ENCODE peak calls at places on chromosomes 4 and X, in four cellular contexts. W, H, X and F are unnamed samples.

GRCh38 chrX:27186671-27187070 is 276.5 kb downstream of the PPP4R3C start:
- DNase-seq in W (peak), H (no peak), X (peak), F (peak)

GRCh38 chr4:48949086-48949485 is 37.0 kb upstream of the CWH43 start:
- DNase-seq in W (no peak), H (no peak), X (no peak), F (no peak)

GRCh38 chr4:123555500-123556273 is 159.1 kb downstream of the SPRY1 start:
- DNase-seq in W (peak), H (no peak), X (peak), F (no peak)

GRCh38 chr4:3250438-3250955 is 1.5 kb downstream of the MSANTD1 start:
- DNase-seq in W (peak), H (no peak), X (no peak), F (peak)

GRCh38 chr4:122577808-122578781 is 42.8 kb downstream of the IL21 start:
- DNase-seq in W (peak), H (peak), X (peak), F (no peak)

GRCh38 chrX:47613082-47613481 is 6.6 kb downstream of the SYN1 start:
- DNase-seq in W (no peak), H (no peak), X (no peak), F (no peak)

GRCh38 chrX:97860206-97860605 is 976.5 kb downstream of the RPA4 start:
- DNase-seq in W (no peak), H (no peak), X (peak), F (no peak)

GRCh38 chr4:121330180-121330665 is 50.6 kb downstream of the QRFPR start:
- DNase-seq in W (no peak), H (no peak), X (no peak), F (no peak)

GRCh38 chrX:107845625-107846024 is 20.0 kb downstream of the MID2 start:
- DNase-seq in W (peak), H (no peak), X (no peak), F (no peak)

GRCh38 chrX:71282514-71283408 is 674 bp upstream of the NONO start:
- DNase-seq in W (peak), H (peak), X (peak), F (no peak)

GRCh38 chr4:41164405-41164804 is 49.9 kb downstream of the APBB2 start:
- DNase-seq in W (no peak), H (no peak), X (no peak), F (no peak)

GRCh38 chrX:17654116-17654515 is 83.2 kb upstream of the SCML1 start:
- DNase-seq in W (no peak), H (no peak), X (no peak), F (no peak)

GRCh38 chr4:1651609-1652008 is 32.5 kb downstream of the FAM53A start:
- DNase-seq in W (no peak), H (no peak), X (no peak), F (no peak)

GRCh38 chr4:133624744-133625143 is 475.6 kb downstream of the PCDH10 start:
- DNase-seq in W (peak), H (no peak), X (no peak), F (peak)

GRCh38 chrX:81291996-81292395 is 90.1 kb downstream of the SH3BGRL start:
- DNase-seq in W (no peak), H (no peak), X (no peak), F (no peak)

GRCh38 chrX:109270580-109271484 is 211.1 kb downstream of the GUCY2F start:
- DNase-seq in W (no peak), H (no peak), X (no peak), F (no peak)

GRCh38 chrX:151153086-151153485 is 23.3 kb upstream of the GPR50 start:
- DNase-seq in W (peak), H (peak), X (peak), F (peak)

GRCh38 chrX:37816766-37817165 is 30.6 kb downstream of the DYNLT3 start:
- DNase-seq in W (no peak), H (no peak), X (no peak), F (no peak)

GRCh38 chr4:24657768-24658617 is 73.6 kb upstream of the DHX15 start:
- DNase-seq in W (peak), H (no peak), X (peak), F (no peak)

GRCh38 chr4:67393699-67394281 is 151.5 kb downstream of the CENPC start:
- DNase-seq in W (peak), H (no peak), X (peak), F (no peak)

GRCh38 chr4:168667936-168668335 is 171.1 kb downstream of the PALLD start:
- DNase-seq in W (no peak), H (no peak), X (no peak), F (no peak)

GRCh38 chrX:9163153-9163790 is 129.3 kb upstream of the FAM9B start:
- DNase-seq in W (no peak), H (no peak), X (peak), F (no peak)

GRCh38 chr4:108700358-108700757 is 50.0 kb downstream of the OSTC start:
- DNase-seq in W (no peak), H (no peak), X (peak), F (no peak)

DNA sequence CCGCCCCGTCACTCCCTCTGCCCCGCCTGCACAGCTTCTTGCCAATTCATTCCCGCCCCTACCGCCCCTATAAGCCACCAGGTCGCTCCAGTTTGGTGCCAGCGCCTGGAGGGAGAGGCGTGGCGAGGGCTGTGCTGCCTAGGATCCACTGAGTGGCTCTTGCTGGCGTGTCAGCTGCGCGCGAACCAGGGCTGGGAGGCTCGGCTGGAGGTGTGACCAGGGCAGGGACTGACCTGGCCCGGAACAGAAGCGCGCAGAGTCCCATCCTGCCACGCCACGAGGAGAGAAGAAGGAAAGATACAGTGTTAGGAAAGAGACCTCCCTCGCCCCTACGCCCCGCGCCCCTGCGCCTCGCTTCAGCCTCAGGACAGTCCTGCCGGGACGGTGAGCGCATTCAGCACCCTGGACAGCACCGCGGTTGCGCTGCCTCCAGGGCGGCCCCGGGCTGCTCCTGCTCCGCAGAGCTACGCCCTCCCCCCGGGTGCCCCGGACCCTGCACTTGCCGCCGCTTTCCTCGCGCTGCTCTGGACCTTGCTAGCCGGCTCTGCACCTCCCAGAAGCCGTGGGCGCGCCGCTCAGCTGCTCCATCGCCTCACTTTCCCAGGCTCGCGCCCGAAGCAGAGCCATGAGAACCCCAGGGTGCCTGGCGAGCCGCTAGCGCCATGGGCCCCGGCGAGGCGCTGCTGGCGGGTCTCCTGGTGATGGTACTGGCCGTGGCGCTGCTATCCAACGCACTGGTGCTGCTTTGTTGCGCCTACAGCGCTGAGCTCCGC is at the start of gene GPR78:
- DNase-seq in W (peak), H (peak), X (peak), F (peak)
- H2BK120ac ChIP-seq in W (no peak), H (peak), X (no peak), F (no peak)

GRCh38 chr4:139921551-139922184 is 232.3 kb downstream of the MAML3 start:
- DNase-seq in W (no peak), H (no peak), X (no peak), F (no peak)
- H4K5ac ChIP-seq in W (no peak), H (no peak), X (no peak), F (no peak)

GRCh38 chr4:26238782-26239647 is 81.8 kb upstream of the RBPJ start:
- DNase-seq in W (peak), H (no peak), X (peak), F (no peak)
- H2BK5ac ChIP-seq in W (no peak), H (peak), X (peak), F (no peak)

DNA sequence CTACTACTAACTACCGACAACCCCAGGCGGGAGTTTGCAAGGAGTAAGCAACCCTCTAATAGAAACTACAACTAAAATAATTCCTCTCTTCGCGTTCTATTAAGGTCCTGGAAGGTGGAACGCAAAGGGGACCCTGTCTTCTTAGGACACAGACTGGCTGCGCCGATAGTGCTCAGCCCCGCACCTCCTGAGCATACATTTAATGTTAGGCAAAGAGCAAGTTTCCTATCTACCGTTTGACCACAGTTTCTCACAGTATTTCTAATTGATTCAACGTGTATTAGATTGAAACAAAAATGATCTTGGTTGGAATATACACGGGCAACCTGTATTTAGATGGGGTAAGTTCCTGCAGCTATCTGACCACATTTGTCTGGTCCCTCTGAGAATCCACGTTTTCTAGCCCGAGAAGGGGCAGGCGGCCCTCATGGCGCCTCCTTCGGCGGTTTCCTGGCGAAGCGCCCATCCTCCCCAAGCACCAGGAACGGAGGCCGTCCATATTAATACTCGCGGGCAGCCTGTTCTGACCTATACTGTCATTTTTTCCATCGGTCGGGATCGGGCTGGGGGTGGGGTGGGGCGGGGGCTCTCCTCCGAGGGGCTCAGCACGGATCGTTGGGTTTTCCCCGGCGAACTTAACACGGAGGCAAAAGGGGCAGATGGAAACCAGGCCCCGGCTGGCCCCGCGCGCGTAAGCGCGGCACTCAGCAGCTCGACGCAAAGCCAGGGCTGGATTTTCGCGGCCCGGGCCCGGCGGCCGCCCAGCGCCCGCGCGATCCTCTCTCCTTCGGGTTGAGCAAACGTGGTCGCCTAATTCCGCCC is 77.0 kb upstream of the BCOR start:
- DNase-seq in W (peak), H (peak), X (no peak), F (peak)
- H2BK120ac ChIP-seq in W (no peak), H (no peak), X (no peak), F (no peak)

DNA sequence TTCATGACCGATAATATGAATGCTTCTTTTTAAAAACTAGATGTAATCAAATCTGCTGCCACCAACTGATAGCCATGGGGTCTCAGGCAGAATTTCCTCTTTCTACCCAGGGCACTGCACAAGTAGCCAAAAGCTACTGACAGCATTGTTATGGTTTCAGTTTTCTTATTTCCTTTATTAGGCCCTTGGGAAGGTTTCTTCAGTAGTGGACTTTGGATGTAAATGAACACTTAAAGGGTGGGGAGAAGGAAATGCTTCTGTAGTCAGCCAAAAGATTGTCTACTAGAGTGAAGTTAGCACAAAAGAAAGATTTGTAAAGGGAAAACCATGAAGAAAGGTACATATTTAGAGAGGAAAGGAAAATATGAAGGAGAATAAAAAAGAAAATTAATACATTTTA is 686.1 kb downstream of the ADGRL3 start:
- DNase-seq in W (no peak), H (no peak), X (no peak), F (no peak)
- H4K5ac ChIP-seq in W (no peak), H (no peak), X (no peak), F (no peak)

GRCh38 chrX:22135994-22136684 is 104.0 kb downstream of the PHEX start:
- DNase-seq in W (peak), H (no peak), X (peak), F (no peak)
- H2BK5ac ChIP-seq in W (no peak), H (peak), X (peak), F (no peak)

GRCh38 chrX:19541196-19541595 is 25.9 kb upstream of the MAP3K15 start:
- DNase-seq in W (no peak), H (no peak), X (no peak), F (no peak)
- H2BK120ac ChIP-seq in W (no peak), H (no peak), X (no peak), F (no peak)

GRCh38 chr4:140180577-140180976 is 26.6 kb upstream of the MAML3 start:
- DNase-seq in W (no peak), H (no peak), X (no peak), F (no peak)

GRCh38 chr4:140174535-140174934 is 20.6 kb upstream of the MAML3 start:
- DNase-seq in W (no peak), H (no peak), X (no peak), F (no peak)

GRCh38 chr4:140172960-140173359 is 19.0 kb upstream of the MAML3 start:
- DNase-seq in W (no peak), H (no peak), X (no peak), F (no peak)

GRCh38 chr4:140176735-140177134 is 22.8 kb upstream of the MAML3 start:
- DNase-seq in W (no peak), H (no peak), X (peak), F (no peak)
- H4K5ac ChIP-seq in W (no peak), H (no peak), X (no peak), F (no peak)

GRCh38 chr4:12791536-12791935 is 692.6 kb downstream of the RAB28 start:
- DNase-seq in W (no peak), H (no peak), X (no peak), F (no peak)

GRCh38 chr4:12787261-12787660 is 696.9 kb downstream of the RAB28 start:
- DNase-seq in W (no peak), H (no peak), X (no peak), F (no peak)
- H2BK5ac ChIP-seq in W (no peak), H (no peak), X (no peak), F (no peak)